ENCODE peak calls at places on chromosome 2, in seven cellular contexts. S is neural progenitor cell; W is PC-3; V is adrenal gland; L is CD8-positive, alpha-beta T cell; E is HCT116; H is upper lobe of left lung. J is an unnamed sample.
A peak's percentile ranks its signal among the peaks of the same experiment; 100 is the strongest.

GRCh38 chr2:122565364-122565763 is 809.9 kb downstream of the TSN start:
- DNase-seq in S (no peak), W (no peak), V (no peak), L (no peak), E (no peak), H (no peak), J (no peak)

GRCh38 chr2:160928854-160929301 is 231.3 kb upstream of the TANK start:
- DNase-seq in S (no peak), W (no peak), V (no peak), L (no peak), E (no peak), H (no peak), J (no peak)

GRCh38 chr2:116747103-116747502 is 1067.4 kb upstream of the DDX18 start:
- DNase-seq in S (no peak), W (peak; percentile 43), V (no peak), L (no peak), E (no peak), H (no peak), J (no peak)

GRCh38 chr2:15302154-15302553 is 259.0 kb downstream of the NBAS start:
- DNase-seq in S (no peak), W (no peak), V (no peak), L (no peak), E (no peak), H (no peak), J (no peak)

GRCh38 chr2:191451116-191451515 is 205.9 kb downstream of the MYO1B start:
- DNase-seq in S (no peak), W (no peak), V (no peak), L (no peak), E (no peak), H (no peak), J (no peak)

GRCh38 chr2:33342705-33343104 is 133.7 kb upstream of the RASGRP3 start:
- DNase-seq in S (no peak), W (no peak), V (no peak), L (no peak), E (no peak), H (no peak), J (no peak)

GRCh38 chr2:74441111-74441689 is 537 bp downstream of the RTKN start:
- DNase-seq in S (peak; percentile 70), W (no peak), V (no peak), L (no peak), E (no peak), H (peak; percentile 78), J (no peak)

GRCh38 chr2:26148501-26148900 is 24.4 kb upstream of the GAREM2 start:
- DNase-seq in S (peak; percentile 23), W (peak; percentile 30), V (no peak), L (no peak), E (no peak), H (no peak), J (no peak)

GRCh38 chr2:161976300-161976699 is 97.7 kb downstream of the DPP4 start:
- DNase-seq in S (no peak), W (no peak), V (no peak), L (no peak), E (no peak), H (no peak), J (no peak)

GRCh38 chr2:208373460-208374089 is 33.0 kb upstream of the PTH2R start:
- DNase-seq in S (peak; percentile 70), W (peak; percentile 73), V (peak; percentile 61), L (no peak), E (peak; percentile 37), H (no peak), J (no peak)

GRCh38 chr2:74137651-74138050 is 10.1 kb downstream of the BOLA3 start:
- DNase-seq in S (no peak), W (no peak), V (no peak), L (no peak), E (no peak), H (no peak), J (no peak)

GRCh38 chr2:32289165-32290054 is 11.7 kb downstream of the YIPF4 start:
- DNase-seq in S (no peak), W (peak; percentile 79), V (no peak), L (no peak), E (peak; percentile 16), H (no peak), J (no peak)

GRCh38 chr2:11802782-11803191 is 56.4 kb downstream of the LPIN1 start:
- DNase-seq in S (no peak), W (no peak), V (no peak), L (no peak), E (no peak), H (no peak), J (no peak)

GRCh38 chr2:213995400-213996105 is 415.3 kb upstream of the VWC2L start:
- DNase-seq in S (no peak), W (peak; percentile 95), V (no peak), L (no peak), E (peak; percentile 63), H (no peak), J (no peak)

GRCh38 chr2:63189026-63189425 is 138.4 kb downstream of the OTX1 start:
- DNase-seq in S (peak; percentile 70), W (peak; percentile 68), V (peak; percentile 12), L (no peak), E (peak; percentile 54), H (no peak), J (peak; percentile 8)

GRCh38 chr2:112709703-112710102 is 11.1 kb upstream of the NT5DC4 start:
- DNase-seq in S (no peak), W (no peak), V (no peak), L (no peak), E (no peak), H (no peak), J (no peak)

GRCh38 chr2:67400560-67401464 is 3.7 kb downstream of the ETAA1 start:
- DNase-seq in S (no peak), W (peak; percentile 76), V (no peak), L (no peak), E (no peak), H (no peak), J (no peak)

GRCh38 chr2:42789751-42790150 is 2.6 kb downstream of the HAAO start:
- DNase-seq in S (no peak), W (no peak), V (no peak), L (no peak), E (no peak), H (no peak), J (no peak)

GRCh38 chr2:181234429-181235410 is 222.5 kb upstream of the ITGA4 start:
- DNase-seq in S (no peak), W (no peak), V (no peak), L (no peak), E (no peak), H (no peak), J (no peak)

GRCh38 chr2:120528051-120528692 is 182.2 kb downstream of the INHBB start:
- DNase-seq in S (no peak), W (no peak), V (no peak), L (no peak), E (no peak), H (peak; percentile 46), J (no peak)

GRCh38 chr2:235951980-235952379 is 216.2 kb downstream of the GBX2 start:
- DNase-seq in S (no peak), W (peak; percentile 40), V (no peak), L (no peak), E (no peak), H (no peak), J (no peak)

GRCh38 chr2:231794383-231794782 is 8.1 kb downstream of the COPS7B start:
- DNase-seq in S (no peak), W (no peak), V (no peak), L (no peak), E (no peak), H (no peak), J (no peak)

GRCh38 chr2:99066602-99067001 is 74.9 kb upstream of the C2orf15 start:
- DNase-seq in S (peak; percentile 34), W (peak; percentile 49), V (peak; percentile 2), L (peak; percentile 29), E (peak; percentile 15), H (no peak), J (peak; percentile 38)

GRCh38 chr2:113966171-113966570 is 76.3 kb downstream of the ACTR3 start:
- DNase-seq in S (no peak), W (no peak), V (no peak), L (no peak), E (no peak), H (no peak), J (no peak)

GRCh38 chr2:50484371-50484770 is 547.6 kb downstream of the NRXN1 start:
- DNase-seq in S (no peak), W (no peak), V (no peak), L (no peak), E (no peak), H (no peak), J (no peak)

DNA sequence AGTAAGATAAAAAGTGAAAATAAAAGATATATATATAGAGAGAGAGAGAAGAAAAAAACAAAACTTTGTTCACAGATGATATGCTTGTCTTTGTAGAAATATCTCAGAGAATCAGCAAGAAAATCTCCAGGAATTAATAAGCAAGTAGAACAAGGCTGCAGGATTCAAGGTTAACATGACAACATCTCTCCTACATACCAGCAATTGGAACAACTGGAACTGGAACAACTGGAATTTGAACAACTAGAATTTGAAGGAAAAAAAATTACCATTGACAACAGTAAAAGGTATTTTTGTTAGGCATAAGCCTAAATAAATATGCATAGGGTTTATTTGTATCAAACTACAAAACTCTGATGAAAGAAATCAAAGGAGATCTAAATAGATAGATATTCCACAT is 47.3 kb downstream of the TBC1D8 start:
- DNase-seq in S (no peak), W (no peak), V (no peak), L (no peak), E (no peak), H (no peak), J (no peak)
- H3K4me1 ChIP-seq in S (no peaks in the 10 kb centered on the region), W (peaks cover 25% of the 10 kb centered on the region), V (no peaks in the 10 kb centered on the region), L (no peaks in the 10 kb centered on the region), E (no peaks in the 10 kb centered on the region), H (peaks cover 9% of the 10 kb centered on the region), J (peaks cover 15% of the 10 kb centered on the region)

DNA sequence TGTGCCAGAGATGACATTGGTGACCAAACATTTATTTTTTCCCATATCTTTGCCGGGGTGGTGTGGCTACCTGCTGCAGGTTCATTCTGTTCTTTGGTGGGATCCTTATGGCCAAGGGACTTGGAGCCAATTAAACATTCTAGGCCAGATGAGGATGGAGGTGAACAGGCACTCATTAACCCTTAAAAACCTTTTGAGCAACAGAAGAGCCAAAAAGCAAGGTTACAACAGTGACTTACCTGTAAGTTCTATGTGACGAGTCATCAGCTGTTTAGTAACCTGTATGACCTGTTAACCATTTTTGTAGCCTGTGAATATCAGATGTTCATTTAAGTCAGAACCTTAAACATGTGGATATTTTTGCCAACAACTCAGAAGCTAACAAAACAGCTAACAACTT is 105.6 kb downstream of the XRCC5 start:
- DNase-seq in S (no peak), W (peak; percentile 48), V (no peak), L (no peak), E (no peak), H (no peak), J (no peak)
- H3K4me1 ChIP-seq in S (no peaks in the 10 kb centered on the region), W (peaks cover 43% of the 10 kb centered on the region), V (peaks cover 23% of the 10 kb centered on the region), L (peaks cover 3% of the 10 kb centered on the region), E (peaks cover 25% of the 10 kb centered on the region), H (peaks cover 14% of the 10 kb centered on the region), J (no peaks in the 10 kb centered on the region)

GRCh38 chr2:164811826-164812225 is 29.8 kb downstream of the COBLL1 start:
- DNase-seq in S (no peak), W (no peak), V (no peak), L (no peak), E (no peak), H (no peak), J (no peak)
- H3K4me1 ChIP-seq in S (no peaks in the 10 kb centered on the region), W (no peaks in the 10 kb centered on the region), V (peaks cover 55% of the 10 kb centered on the region), L (no peaks in the 10 kb centered on the region), E (no peaks in the 10 kb centered on the region), H (peaks cover 14% of the 10 kb centered on the region), J (no peaks in the 10 kb centered on the region)

DNA sequence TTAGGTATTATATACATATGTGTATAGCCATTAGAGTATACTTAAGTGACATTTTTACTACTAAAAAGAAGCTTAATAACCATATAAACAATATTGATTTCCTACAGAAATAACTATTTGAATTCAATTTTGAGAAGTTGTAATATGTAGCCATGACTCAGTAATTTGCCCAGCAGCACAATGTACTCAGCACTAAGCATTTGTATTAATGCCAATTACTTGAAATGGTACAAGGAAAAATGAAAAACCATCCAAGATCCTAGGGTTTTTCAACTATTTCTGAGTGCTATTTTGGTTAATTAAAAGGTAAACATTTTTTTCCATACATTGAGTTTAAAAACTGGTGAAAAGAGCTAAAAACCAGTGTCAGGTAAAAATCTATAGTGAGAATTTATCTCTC is 324.0 kb downstream of the KCNJ3 start:
- DNase-seq in S (no peak), W (no peak), V (no peak), L (no peak), E (no peak), H (no peak), J (no peak)
- H3K4me1 ChIP-seq in S (peaks cover 4% of the 10 kb centered on the region), W (no peaks in the 10 kb centered on the region), V (no peaks in the 10 kb centered on the region), L (no peaks in the 10 kb centered on the region), E (no peaks in the 10 kb centered on the region), H (no peaks in the 10 kb centered on the region), J (no peaks in the 10 kb centered on the region)